ENCODE peak calls at places on chromosomes 12 and 14, in six cellular contexts. I is activated T-helper 1 cell treated with Interleukin-2 at 50 U/mL for 16 hours, M is ELR, V is GM18507, R is ecto neural progenitor cell, G is AG08396. A is an unnamed sample.

GRCh38 chr14:92657457-92658142 is 90.8 kb downstream of the LGMN start:
- DNase-seq in M (no peak), I (no peak), G (no peak), R (no peak), V (no peak), A (no peak)

GRCh38 chr12:65715976-65716375 is 108.3 kb upstream of the HMGA2 start:
- DNase-seq in I (no peak), R (no peak), M (no peak), G (no peak), V (no peak), A (no peak)

GRCh38 chr12:95593266-95593871 is 42.1 kb upstream of the USP44 start:
- DNase-seq in R (no peak), I (no peak), G (no peak), V (no peak), M (no peak), A (no peak)

GRCh38 chr14:69064596-69064995 is 85.5 kb upstream of the ACTN1 start:
- DNase-seq in I (no peak), V (no peak), R (no peak), G (no peak), M (no peak), A (no peak)

GRCh38 chr12:17060260-17060659 is 454.3 kb upstream of the LMO3 start:
- DNase-seq in M (peak), I (no peak), V (no peak), R (no peak), G (no peak), A (no peak)

GRCh38 chr12:31585271-31585670 is 5.7 kb downstream of the DENND5B start:
- DNase-seq in G (peak), R (no peak), V (no peak), M (peak), I (no peak), A (no peak)

GRCh38 chr12:30828686-30829085 is 73.9 kb upstream of the CAPRIN2 start:
- DNase-seq in R (no peak), V (no peak), M (no peak), G (no peak), I (no peak), A (no peak)

GRCh38 chr14:95784137-95784536 is 70.2 kb upstream of the TCL1A start:
- DNase-seq in I (no peak), V (no peak), G (peak), M (peak), R (no peak), A (no peak)

GRCh38 chr12:15534322-15534721 is 212.0 kb downstream of the PTPRO start:
- DNase-seq in M (peak), I (no peak), V (no peak), R (no peak), G (no peak), A (no peak)

GRCh38 chr14:92951912-92952471 is 29.0 kb downstream of the CHGA start:
- DNase-seq in V (peak), M (peak), G (peak), I (peak), R (peak), A (peak)

GRCh38 chr12:113241191-113242017 is 20.1 kb downstream of the TPCN1 start:
- DNase-seq in R (no peak), I (no peak), M (peak), G (peak), V (no peak), A (peak)

GRCh38 chr12:57096099-57096572 is 7.2 kb downstream of the NAB2 start:
- DNase-seq in G (no peak), V (no peak), R (no peak), I (no peak), M (peak), A (no peak)

GRCh38 chr14:72892103-72892878 is 1.6 kb downstream of the DPF3 start:
- DNase-seq in R (peak), V (no peak), M (peak), I (no peak), G (no peak), A (no peak)

GRCh38 chr12:45730116-45730841 is 773 bp downstream of the ARID2 start:
- DNase-seq in R (peak), I (peak), V (no peak), M (peak), G (peak), A (no peak)

GRCh38 chr12:53201639-53202038 is 5.4 kb downstream of the ITGB7 start:
- DNase-seq in G (no peak), M (no peak), I (no peak), V (no peak), R (no peak), A (no peak)

GRCh38 chr14:32417956-32418552 is 89.0 kb downstream of the AKAP6 start:
- DNase-seq in I (no peak), R (no peak), M (peak), V (no peak), G (no peak), A (no peak)

GRCh38 chr14:45134051-45134958 is at the start of gene FKBP3:
- DNase-seq in I (peak), R (peak), M (peak), V (peak), G (peak), A (peak)

GRCh38 chr14:77979666-77980351 is 179.9 kb downstream of the ADCK1 start:
- DNase-seq in M (no peak), I (no peak), R (peak), V (no peak), G (no peak), A (no peak)

GRCh38 chr12:99131761-99132199 is 486.7 kb downstream of the APAF1 start:
- DNase-seq in G (no peak), I (no peak), V (no peak), R (peak), M (no peak), A (no peak)

GRCh38 chr12:97572220-97572619 is 109.6 kb downstream of the RMST start:
- DNase-seq in M (no peak), R (no peak), G (no peak), I (no peak), V (no peak), A (no peak)

GRCh38 chr14:65164068-65164824 is 61.9 kb upstream of the MAX start:
- DNase-seq in R (no peak), I (no peak), M (peak), G (peak), V (no peak), A (no peak)

GRCh38 chr12:113334786-113335539 is at the start of gene SLC8B1:
- DNase-seq in I (peak), R (peak), G (peak), M (peak), V (peak), A (no peak)

GRCh38 chr12:14810953-14811483 is 3.0 kb downstream of the SMCO3 start:
- DNase-seq in V (no peak), G (peak), M (peak), I (no peak), R (no peak), A (no peak)

GRCh38 chr12:79978692-79979091 is 43.8 kb upstream of the PPP1R12A start:
- DNase-seq in M (no peak), R (no peak), G (no peak), I (no peak), V (no peak), A (no peak)

GRCh38 chr14:31208546-31209424 is 1.2 kb upstream of the HECTD1 start:
- DNase-seq in M (no peak), G (no peak), R (no peak), I (no peak), V (peak), A (no peak)

GRCh38 chr12:131904346-131904745 is 9.9 kb downstream of the ULK1 start:
- DNase-seq in I (no peak), M (no peak), R (no peak), G (no peak), V (no peak), A (no peak)

GRCh38 chr14:25848601-25849000 is 749.2 kb downstream of the NOVA1 start:
- DNase-seq in G (no peak), V (no peak), I (no peak), M (no peak), R (no peak), A (no peak)

GRCh38 chr12:28171356-28172060 is 18.7 kb upstream of the CCDC91 start:
- DNase-seq in V (no peak), I (no peak), G (no peak), M (no peak), R (no peak), A (no peak)

GRCh38 chr14:95297832-95298231 is 21.9 kb downstream of the CLMN start:
- DNase-seq in I (no peak), M (no peak), G (no peak), R (no peak), V (no peak), A (no peak)

A was measured in Panc1.